ENCODE peak calls at places on chromosomes 2 and 18, in nine cellular contexts. C is neural progenitor cell, S is A549, N is sigmoid colon, X is body of pancreas, V is cardiac muscle cell, U is GM12878, E is HCT116, J is colonic mucosa. Z is an unnamed sample. For H3K4me1, the result is how much of the 10 kb centered on the place peaks cover.

GRCh38 chr18:9081940-9082339 is 20.6 kb upstream of the NDUFV2 start:
- DNase-seq in C (no peak), S (no peak), N (no peak), X (no peak), V (no peak), U (no peak), E (no peak), J (no peak), Z (no peak)

GRCh38 chr18:56709463-56709862 is 58.3 kb downstream of the WDR7 start:
- DNase-seq in C (no peak), S (peak), N (no peak), X (no peak), V (peak), U (peak), E (peak), J (no peak), Z (no peak)

GRCh38 chr18:62396381-62396780 is 71.3 kb downstream of the TNFRSF11A start:
- DNase-seq in C (no peak), S (no peak), N (no peak), X (no peak), V (no peak), U (no peak), E (no peak), J (no peak), Z (no peak)

GRCh38 chr18:10771053-10771709 is 245.4 kb downstream of the NAPG start:
- DNase-seq in C (no peak), S (no peak), N (no peak), X (no peak), V (peak), U (peak), E (no peak), J (no peak), Z (no peak)

GRCh38 chr2:12714391-12715221 is 2.1 kb upstream of the TRIB2 start:
- DNase-seq in C (no peak), S (no peak), N (no peak), X (no peak), V (peak), U (no peak), E (no peak), J (no peak), Z (no peak)

GRCh38 chr2:198314559-198315153 is 510.3 kb downstream of the PLCL1 start:
- DNase-seq in C (peak), S (no peak), N (no peak), X (no peak), V (peak), U (peak), E (peak), J (peak), Z (no peak)

GRCh38 chr18:8791171-8791651 is 85.9 kb downstream of the MTCL1 start:
- DNase-seq in C (no peak), S (no peak), N (no peak), X (no peak), V (no peak), U (no peak), E (no peak), J (no peak), Z (no peak)

GRCh38 chr2:55431982-55432627 is 12.4 kb upstream of the CCDC88A start:
- DNase-seq in C (peak), S (peak), N (no peak), X (no peak), V (peak), U (no peak), E (peak), J (no peak), Z (no peak)

GRCh38 chr2:238652771-238653157 is 195.1 kb upstream of the TWIST2 start:
- DNase-seq in C (no peak), S (no peak), N (no peak), X (no peak), V (no peak), U (no peak), E (no peak), J (no peak), Z (no peak)

GRCh38 chr2:45554073-45554742 is 56.9 kb downstream of the SRBD1 start:
- DNase-seq in C (no peak), S (no peak), N (no peak), X (no peak), V (peak), U (no peak), E (no peak), J (no peak), Z (no peak)

GRCh38 chr2:200399046-200399445 is 92.6 kb downstream of the SPATS2L start:
- DNase-seq in C (no peak), S (no peak), N (no peak), X (no peak), V (peak), U (no peak), E (no peak), J (no peak), Z (no peak)

GRCh38 chr2:149733936-149734685 is 146.5 kb upstream of the MMADHC start:
- DNase-seq in C (no peak), S (peak), N (no peak), X (no peak), V (peak), U (no peak), E (no peak), J (no peak), Z (no peak)

GRCh38 chr2:71562518-71562917 is 109.2 kb downstream of the DYSF start:
- DNase-seq in C (no peak), S (no peak), N (no peak), X (no peak), V (no peak), U (no peak), E (no peak), J (no peak), Z (no peak)

GRCh38 chr2:223941579-223942277 is 3.4 kb downstream of the WDFY1 start:
- DNase-seq in C (no peak), S (no peak), N (no peak), X (no peak), V (peak), U (peak), E (no peak), J (no peak), Z (no peak)

GRCh38 chr2:696463-696862 is 19.3 kb upstream of the TMEM18 start:
- DNase-seq in C (no peak), S (no peak), N (no peak), X (no peak), V (no peak), U (peak), E (no peak), J (no peak), Z (no peak)

GRCh38 chr2:149782566-149782965 is 195.0 kb upstream of the MMADHC start:
- DNase-seq in C (no peak), S (no peak), N (no peak), X (no peak), V (no peak), U (no peak), E (no peak), J (no peak), Z (no peak)

GRCh38 chr18:47492691-47493090 is 241.2 kb upstream of the SKOR2 start:
- DNase-seq in C (no peak), S (no peak), N (no peak), X (no peak), V (no peak), U (no peak), E (no peak), J (no peak), Z (no peak)

GRCh38 chr18:45588284-45588683 is 27.0 kb upstream of the SLC14A2 start:
- DNase-seq in C (no peak), S (no peak), N (no peak), X (peak), V (peak), U (no peak), E (no peak), J (no peak), Z (no peak)

GRCh38 chr2:1723397-1724042 is 20.8 kb downstream of the PXDN start:
- DNase-seq in C (no peak), S (no peak), N (no peak), X (no peak), V (no peak), U (no peak), E (no peak), J (no peak), Z (no peak)

GRCh38 chr18:48229445-48230052 is 179.6 kb downstream of the ZBTB7C start:
- DNase-seq in C (peak), S (no peak), N (no peak), X (peak), V (peak), U (no peak), E (no peak), J (no peak), Z (peak)

GRCh38 chr18:22827216-22827615 is 105.9 kb upstream of the RBBP8 start:
- DNase-seq in C (no peak), S (no peak), N (no peak), X (no peak), V (peak), U (no peak), E (no peak), J (no peak), Z (no peak)

GRCh38 chr2:120879401-120880295 is 144.0 kb downstream of the GLI2 start:
- DNase-seq in C (peak), S (no peak), N (no peak), X (no peak), V (no peak), U (no peak), E (no peak), J (no peak), Z (peak)

GRCh38 chr2:30456578-30456977 is 9.5 kb downstream of the LCLAT1 start:
- DNase-seq in C (no peak), S (no peak), N (no peak), X (no peak), V (no peak), U (no peak), E (no peak), J (no peak), Z (no peak)

GRCh38 chr18:24386680-24387079 is 10.9 kb downstream of the OSBPL1A start:
- DNase-seq in C (no peak), S (no peak), N (no peak), X (no peak), V (no peak), U (no peak), E (no peak), J (no peak), Z (no peak)

GRCh38 chr2:134279417-134279816 is 25.5 kb downstream of the MGAT5 start:
- DNase-seq in C (no peak), S (no peak), N (no peak), X (no peak), V (no peak), U (no peak), E (no peak), J (no peak), Z (no peak)

GRCh38 chr2:134277223-134277622 is 23.4 kb downstream of the MGAT5 start:
- DNase-seq in C (no peak), S (no peak), N (no peak), X (no peak), V (no peak), U (no peak), E (no peak), J (no peak), Z (no peak)

GRCh38 chr2:134278546-134278945 is 24.7 kb downstream of the MGAT5 start:
- DNase-seq in C (no peak), S (no peak), N (no peak), X (no peak), V (no peak), U (no peak), E (no peak), J (no peak), Z (peak)

GRCh38 chr2:134275058-134275862 is 21.4 kb downstream of the MGAT5 start:
- DNase-seq in C (no peak), S (no peak), N (no peak), X (no peak), V (no peak), U (peak), E (no peak), J (no peak), Z (no peak)

GRCh38 chr2:134276381-134277172 is 22.7 kb downstream of the MGAT5 start:
- DNase-seq in C (no peak), S (no peak), N (no peak), X (no peak), V (no peak), U (no peak), E (no peak), J (no peak), Z (no peak)
- H3K4me1 ChIP-seq in C (under half), S (under half), N (under half), X (under half), V (under half), U (half or more), E (under half), J (under half), Z (under half)

GRCh38 chr2:203853271-203853670 is 14.3 kb upstream of the CTLA4 start:
- DNase-seq in C (no peak), S (no peak), N (no peak), X (no peak), V (no peak), U (no peak), E (no peak), J (no peak), Z (no peak)
- TF ChIP-seq CTCF in C (no peak), S (no peak), N (no peak), X (no peak), V (no peak), U (no peak), E (no peak), J (no peak), Z (no peak)

DNA sequence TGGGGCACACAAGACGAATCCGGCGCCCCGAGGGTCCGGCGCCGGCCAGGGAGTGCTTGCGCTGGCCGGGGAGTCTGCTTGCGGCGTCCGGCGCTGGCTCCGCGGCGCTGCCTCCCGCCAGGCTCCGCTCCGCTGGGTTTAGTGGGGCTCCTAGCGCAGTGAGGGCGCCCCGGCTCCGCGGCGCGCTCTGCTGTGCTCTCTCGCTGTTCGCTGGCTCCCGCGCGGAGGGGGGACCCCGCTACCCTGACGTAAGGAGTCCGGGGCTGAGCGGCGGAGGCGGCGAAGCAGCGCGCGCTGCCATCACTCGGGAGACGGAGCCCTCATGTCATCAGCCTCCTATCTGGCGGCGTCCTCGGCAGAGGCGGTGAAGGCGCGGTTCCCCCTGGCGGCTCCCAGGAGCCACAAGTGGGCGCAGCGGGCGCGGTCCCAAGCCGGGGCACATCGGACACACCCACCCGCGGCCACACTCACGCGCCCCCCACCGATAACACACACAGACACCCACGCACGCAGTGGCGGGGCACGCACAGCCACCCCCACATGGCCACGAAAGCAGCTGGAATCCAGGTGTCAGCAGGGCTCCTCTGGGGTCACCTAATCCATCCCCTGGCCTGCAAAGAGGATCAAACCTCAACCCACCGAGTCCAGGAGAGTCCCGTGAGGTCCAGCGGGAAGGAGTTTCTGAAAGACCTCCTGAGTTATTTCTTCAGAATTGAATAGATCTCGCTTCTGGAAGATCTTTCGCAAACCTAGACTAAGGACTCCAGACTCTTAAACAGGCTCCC is at the start of gene C1QL2:
- DNase-seq in C (peak), S (no peak), N (no peak), X (no peak), V (no peak), U (no peak), E (no peak), J (no peak), Z (no peak)
- H3K4me3 ChIP-seq in C (peak), S (peak), N (no peak), X (no peak), V (peak), U (no peak), E (no peak), J (no peak), Z (no peak)

GRCh38 chr2:157784169-157784822 is 91.8 kb downstream of the ACVR1 start:
- DNase-seq in C (no peak), S (peak), N (peak), X (peak), V (peak), U (no peak), E (no peak), J (peak), Z (no peak)
- H3K4me1 ChIP-seq in C (under half), S (half or more), N (half or more), X (half or more), V (under half), U (under half), E (under half), J (under half), Z (under half)

DNA sequence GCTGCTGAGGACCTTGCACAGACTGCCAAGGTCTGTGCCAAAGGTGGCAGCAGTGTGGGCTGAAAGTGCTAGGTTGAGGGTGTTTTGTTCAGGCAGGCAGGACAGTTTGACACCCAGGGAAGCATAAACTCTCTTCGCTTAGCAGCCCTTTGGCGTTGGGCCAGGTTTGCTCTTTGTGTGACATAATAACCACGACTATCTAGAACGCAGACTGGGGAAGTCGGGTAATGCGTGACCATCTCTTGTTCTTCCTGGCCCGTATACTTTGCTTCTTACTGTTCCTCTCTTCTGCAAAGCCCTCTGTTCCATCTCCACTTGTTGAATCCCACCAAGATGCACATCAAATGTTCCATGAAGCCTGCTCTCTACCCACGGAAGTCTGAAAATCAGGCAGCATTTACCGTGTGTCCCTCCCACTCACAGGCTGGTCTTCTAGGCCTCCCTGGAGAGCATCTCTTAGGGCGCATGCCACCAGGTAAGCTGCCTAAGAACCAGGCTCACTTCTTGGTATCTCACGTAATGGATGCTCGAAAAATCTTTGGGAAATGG is 96.7 kb upstream of the LMAN1 start:
- DNase-seq in C (no peak), S (no peak), N (peak), X (no peak), V (no peak), U (no peak), E (no peak), J (no peak), Z (no peak)
- TF ChIP-seq CTCF in C (no peak), S (no peak), N (no peak), X (no peak), V (no peak), U (no peak), E (no peak), J (no peak), Z (no peak)

GRCh38 chr2:181458881-181459280 is 1.7 kb downstream of the ITGA4 start:
- DNase-seq in C (no peak), S (no peak), N (no peak), X (no peak), V (no peak), U (no peak), E (no peak), J (no peak), Z (no peak)
- H3K4me3 ChIP-seq in C (no peak), S (no peak), N (no peak), X (no peak), V (no peak), U (peak), E (no peak), J (peak), Z (no peak)

GRCh38 chr2:217851191-217852020 is 151.4 kb downstream of the TNS1 start:
- DNase-seq in C (no peak), S (no peak), N (peak), X (peak), V (peak), U (no peak), E (no peak), J (no peak), Z (peak)

GRCh38 chr2:217849154-217849553 is 153.6 kb downstream of the TNS1 start:
- DNase-seq in C (no peak), S (no peak), N (no peak), X (no peak), V (no peak), U (no peak), E (no peak), J (no peak), Z (no peak)

GRCh38 chr2:217847552-217848350 is 155.0 kb downstream of the TNS1 start:
- DNase-seq in C (no peak), S (no peak), N (no peak), X (no peak), V (no peak), U (no peak), E (no peak), J (no peak), Z (no peak)

GRCh38 chr2:217848351-217848957 is 154.3 kb downstream of the TNS1 start:
- DNase-seq in C (no peak), S (no peak), N (no peak), X (no peak), V (no peak), U (no peak), E (no peak), J (no peak), Z (no peak)

DNA sequence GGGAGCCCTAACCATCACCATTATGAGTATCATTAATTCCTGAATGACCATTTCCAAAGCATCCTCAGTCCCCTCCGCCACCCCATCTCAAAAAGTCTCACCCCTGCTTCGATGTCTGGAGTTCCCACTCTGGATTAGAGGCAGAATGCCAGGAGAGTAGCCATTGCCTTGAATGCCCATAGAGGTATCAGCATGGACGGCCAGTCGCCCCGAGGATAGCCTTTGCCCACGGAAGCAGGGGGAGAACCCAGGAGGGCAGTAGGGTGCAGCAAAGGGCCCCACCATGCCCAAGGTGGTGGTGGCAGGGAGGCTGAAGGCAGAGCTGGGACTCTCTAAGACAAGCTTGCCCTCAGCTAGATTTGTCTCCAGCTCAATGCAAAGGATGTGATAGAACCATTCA is 153.2 kb downstream of the TNS1 start:
- DNase-seq in C (no peak), S (no peak), N (no peak), X (no peak), V (no peak), U (no peak), E (no peak), J (no peak), Z (no peak)
- H3K4me1 ChIP-seq in C (under half), S (under half), N (half or more), X (under half), V (under half), U (under half), E (half or more), J (under half), Z (under half)

DNA sequence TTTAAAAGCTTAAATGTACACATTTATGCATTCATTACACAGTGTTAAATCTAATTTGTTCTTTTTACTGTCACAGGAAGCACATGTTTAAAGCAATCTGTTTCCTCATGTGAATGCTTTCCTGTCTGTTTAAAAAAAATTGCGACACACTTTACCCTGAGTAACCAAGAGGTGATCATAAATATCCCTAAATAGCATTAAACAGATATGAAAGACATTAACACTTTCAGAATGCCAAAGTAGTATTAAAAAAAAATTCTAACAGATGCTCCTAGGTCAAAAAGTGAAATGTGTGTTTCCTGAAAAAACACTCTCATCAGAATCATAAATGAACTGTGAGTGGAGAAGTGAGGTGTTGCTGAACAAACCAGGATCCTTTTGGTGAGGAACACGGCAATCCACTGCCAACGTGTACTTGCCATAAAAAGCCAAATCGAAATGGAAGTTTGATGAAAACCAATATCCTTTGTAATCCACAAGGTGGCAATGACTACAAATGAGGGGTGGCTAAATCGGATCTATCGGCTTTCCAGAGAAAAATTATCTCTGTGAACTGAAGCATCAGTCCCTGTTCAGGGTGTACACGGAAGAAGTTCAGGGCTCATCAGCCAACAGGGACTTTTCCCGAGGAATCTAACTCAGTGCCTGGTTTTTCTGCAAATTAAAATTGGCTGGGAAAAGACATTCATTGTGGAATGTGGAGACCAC is 248.9 kb downstream of the TCF4 start:
- DNase-seq in C (no peak), S (no peak), N (no peak), X (no peak), V (peak), U (no peak), E (no peak), J (no peak), Z (no peak)
- TF ChIP-seq CTCF in C (no peak), S (no peak), N (no peak), X (no peak), V (no peak), U (no peak), E (no peak), J (no peak), Z (no peak)